ENCODE peak calls at places on chromosome 3, in seven cellular contexts. Q is GM12878, J is HepG2, V is H1, F is K562, L is SK-N-SH, W is GM12891. T is an unnamed sample.

GRCh38 chr3:177037241-177037640 is 160.0 kb downstream of the TBL1XR1 start:
- DNase-seq in Q (no peak), J (no peak), V (no peak), F (no peak), L (no peak), W (no peak), T (no peak)

GRCh38 chr3:36729204-36730056 is 34.9 kb downstream of the DCLK3 start:
- DNase-seq in Q (no peak), J (peak; percentile 34), V (no peak), F (peak; percentile 43), L (peak; percentile 54), W (no peak), T (no peak)

GRCh38 chr3:150762662-150763121 is 277 bp downstream of the SIAH2 start:
- DNase-seq in Q (no peak), J (no peak), V (no peak), F (no peak), L (no peak), W (no peak), T (no peak)

GRCh38 chr3:72178463-72179106 is 393.6 kb upstream of the PROK2 start:
- DNase-seq in Q (no peak), J (no peak), V (no peak), F (no peak), L (no peak), W (no peak), T (no peak)

GRCh38 chr3:120450914-120451669 is at the start of gene FSTL1:
- DNase-seq in Q (no peak), J (no peak), V (no peak), F (no peak), L (peak; percentile 91), W (no peak), T (peak; percentile 9)

GRCh38 chr3:64058592-64058991 is 35.3 kb upstream of the PSMD6 start:
- DNase-seq in Q (no peak), J (no peak), V (no peak), F (no peak), L (no peak), W (no peak), T (no peak)

GRCh38 chr3:16687206-16687605 is 82.0 kb upstream of the DAZL start:
- DNase-seq in Q (no peak), J (no peak), V (no peak), F (no peak), L (no peak), W (no peak), T (no peak)

GRCh38 chr3:133038089-133038730 is at the start of gene TMEM108:
- DNase-seq in Q (no peak), J (no peak), V (peak; percentile 82), F (peak; percentile 95), L (peak; percentile 95), W (peak; percentile 37), T (no peak)

GRCh38 chr3:177145954-177146353 is 51.3 kb downstream of the TBL1XR1 start:
- DNase-seq in Q (no peak), J (no peak), V (no peak), F (no peak), L (no peak), W (no peak), T (no peak)

GRCh38 chr3:14991818-14992612 is 44.6 kb downstream of the NR2C2 start:
- DNase-seq in Q (no peak), J (peak; percentile 7), V (no peak), F (no peak), L (no peak), W (no peak), T (no peak)

GRCh38 chr3:27559835-27560234 is 75.7 kb upstream of the SLC4A7 start:
- DNase-seq in Q (no peak), J (no peak), V (no peak), F (no peak), L (peak; percentile 47), W (no peak), T (no peak)

GRCh38 chr3:38318766-38319671 is 27.6 kb upstream of the XYLB start:
- DNase-seq in Q (no peak), J (no peak), V (no peak), F (no peak), L (no peak), W (no peak), T (no peak)

GRCh38 chr3:147424325-147424910 is 15.3 kb downstream of the ZIC1 start:
- DNase-seq in Q (no peak), J (no peak), V (no peak), F (no peak), L (no peak), W (no peak), T (no peak)

GRCh38 chr3:178306427-178307115 is 229.7 kb upstream of the KCNMB2 start:
- DNase-seq in Q (no peak), J (no peak), V (no peak), F (no peak), L (no peak), W (no peak), T (no peak)

GRCh38 chr3:184805351-184806038 is 6.5 kb upstream of the VPS8 start:
- DNase-seq in Q (no peak), J (peak; percentile 72), V (no peak), F (peak; percentile 40), L (peak; percentile 69), W (no peak), T (no peak)

GRCh38 chr3:124569761-124570160 is 160.5 kb upstream of the UMPS start:
- DNase-seq in Q (no peak), J (no peak), V (no peak), F (no peak), L (no peak), W (no peak), T (no peak)

GRCh38 chr3:102301155-102301554 is 133.7 kb upstream of the ZPLD1 start:
- DNase-seq in Q (no peak), J (no peak), V (no peak), F (no peak), L (no peak), W (no peak), T (no peak)

GRCh38 chr3:33826206-33826605 is 27.8 kb downstream of the PDCD6IP start:
- DNase-seq in Q (no peak), J (no peak), V (no peak), F (no peak), L (peak; percentile 6), W (no peak), T (no peak)

GRCh38 chr3:70771426-70772147 is 459.1 kb upstream of the MDFIC2 start:
- DNase-seq in Q (no peak), J (no peak), V (no peak), F (no peak), L (no peak), W (no peak), T (no peak)

GRCh38 chr3:78496458-78496857 is 1271.3 kb downstream of the ROBO1 start:
- DNase-seq in Q (no peak), J (no peak), V (no peak), F (no peak), L (no peak), W (no peak), T (no peak)

GRCh38 chr3:65730449-65730848 is 308.3 kb downstream of the MAGI1 start:
- DNase-seq in Q (no peak), J (no peak), V (no peak), F (no peak), L (no peak), W (no peak), T (no peak)

GRCh38 chr3:13427662-13428603 is 7.8 kb upstream of the NUP210 start:
- DNase-seq in Q (no peak), J (no peak), V (no peak), F (no peak), L (no peak), W (no peak), T (no peak)

GRCh38 chr3:143699351-143699750 is 148.9 kb downstream of the SLC9A9 start:
- DNase-seq in Q (no peak), J (no peak), V (no peak), F (no peak), L (no peak), W (no peak), T (no peak)

GRCh38 chr3:143697975-143698374 is 150.3 kb downstream of the SLC9A9 start:
- DNase-seq in Q (no peak), J (no peak), V (no peak), F (no peak), L (no peak), W (no peak), T (no peak)

GRCh38 chr3:143700431-143700975 is 147.8 kb downstream of the SLC9A9 start:
- DNase-seq in Q (no peak), J (no peak), V (no peak), F (no peak), L (no peak), W (no peak), T (no peak)
- TF ChIP-seq TAF1 in Q (no peak), J (no peak), V (no peak), F (no peak), L (no peak), W (no peak), T (no peak)

GRCh38 chr3:158935846-158936245 is 134.0 kb downstream of the MFSD1 start:
- DNase-seq in Q (no peak), J (no peak), V (no peak), F (no peak), L (no peak), W (no peak), T (no peak)

GRCh38 chr3:158936530-158937113 is 134.8 kb downstream of the MFSD1 start:
- DNase-seq in Q (no peak), J (no peak), V (no peak), F (no peak), L (no peak), W (no peak), T (no peak)
- TF ChIP-seq TAF1 in Q (no peak), J (no peak), V (no peak), F (no peak), L (no peak), W (no peak), T (no peak)

GRCh38 chr3:41320953-41321641 is 121.8 kb downstream of the CTNNB1 start:
- DNase-seq in Q (no peak), J (no peak), V (no peak), F (no peak), L (no peak), W (no peak), T (no peak)

GRCh38 chr3:41321642-41321980 is 122.3 kb downstream of the CTNNB1 start:
- DNase-seq in Q (no peak), J (no peak), V (no peak), F (no peak), L (no peak), W (no peak), T (no peak)

GRCh38 chr3:41317298-41317697 is 118.0 kb downstream of the CTNNB1 start:
- DNase-seq in Q (no peak), J (no peak), V (no peak), F (no peak), L (no peak), W (no peak), T (no peak)

GRCh38 chr3:41318520-41318919 is 119.2 kb downstream of the CTNNB1 start:
- DNase-seq in Q (no peak), J (peak; percentile 38), V (no peak), F (no peak), L (no peak), W (no peak), T (no peak)

DNA sequence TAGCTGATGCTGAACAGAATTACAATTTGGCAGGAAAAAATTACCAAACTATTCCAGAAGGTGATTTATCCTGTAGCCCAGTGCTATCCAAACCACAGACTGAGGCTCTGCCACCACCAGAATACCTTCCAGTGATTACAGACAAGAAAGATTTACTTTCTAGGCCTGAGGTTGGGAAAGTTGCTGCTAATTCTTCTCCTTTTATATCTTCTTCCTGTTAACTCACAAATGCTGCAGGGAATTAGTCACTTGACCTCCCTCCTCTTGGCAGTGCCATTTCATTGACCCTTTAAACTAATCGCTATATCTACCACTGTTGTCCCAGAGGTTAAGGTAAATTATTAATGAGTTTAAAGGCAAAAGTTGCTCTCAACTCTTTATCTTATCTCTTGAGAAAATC is 118.4 kb downstream of the CTNNB1 start:
- DNase-seq in Q (no peak), J (peak; percentile 28), V (no peak), F (no peak), L (no peak), W (no peak), T (no peak)
- TF ChIP-seq TAF1 in Q (no peak), J (no peak), V (no peak), F (no peak), L (no peak), W (no peak), T (no peak)

GRCh38 chr3:87336761-87337160 is 60.4 kb upstream of the POU1F1 start:
- DNase-seq in Q (no peak), J (no peak), V (no peak), F (no peak), L (no peak), W (no peak), T (no peak)
- TF ChIP-seq TAF1 in Q (no peak), J (no peak), V (no peak), F (no peak), L (no peak), W (no peak), T (no peak)